ENCODE peak calls at places on chromosomes 6 and 20, in seven cellular contexts. M, G, I, K, L, T and A are unnamed samples.

GRCh38 chr20:2752631-2753455 is 47.6 kb downstream of the CPXM1 start:
- DNase-seq in M (peak; percentile 70), G (peak; percentile 31), T (peak; percentile 58), K (peak; percentile 29), I (peak; percentile 70), L (no peak), A (no peak)

GRCh38 chr20:53322651-53323050 is 271.0 kb downstream of the ZNF217 start:
- DNase-seq in M (no peak), I (no peak), T (no peak), L (no peak), K (no peak), G (no peak), A (no peak)

GRCh38 chr6:115610646-115611045 is 450.0 kb downstream of the FRK start:
- DNase-seq in T (no peak), I (no peak), G (no peak), K (no peak), L (no peak), M (no peak), A (no peak)

GRCh38 chr20:23200914-23201313 is 114.8 kb upstream of the CD93 start:
- DNase-seq in L (no peak), T (peak; percentile 62), G (peak; percentile 48), I (peak; percentile 66), K (peak; percentile 34), M (peak; percentile 15), A (peak; percentile 16)

GRCh38 chr20:60977896-60978295 is 274.2 kb upstream of the CDH4 start:
- DNase-seq in T (no peak), M (no peak), G (no peak), L (no peak), K (no peak), I (no peak), A (no peak)

GRCh38 chr20:25281541-25281991 is 33.7 kb downstream of the PYGB start:
- DNase-seq in T (no peak), K (no peak), I (no peak), M (no peak), L (peak; percentile 64), G (no peak), A (no peak)

GRCh38 chr20:4022386-4023350 is 7.3 kb upstream of the RNF24 start:
- DNase-seq in K (no peak), T (no peak), L (no peak), M (no peak), G (no peak), I (no peak), A (no peak)

GRCh38 chr20:3515379-3516175 is 44.8 kb downstream of the ATRN start:
- DNase-seq in L (no peak), M (no peak), K (no peak), I (no peak), T (no peak), G (no peak), A (no peak)

GRCh38 chr6:158757753-158758090 is 61.4 kb downstream of the EZR start:
- DNase-seq in M (no peak), G (no peak), L (no peak), T (no peak), K (no peak), I (no peak), A (no peak)

GRCh38 chr6:51349866-51350265 is 531.2 kb downstream of the TFAP2B start:
- DNase-seq in G (no peak), M (no peak), T (peak; percentile 3), I (no peak), K (no peak), L (no peak), A (no peak)

GRCh38 chr6:11852061-11852619 is 73.5 kb upstream of the ADTRP start:
- DNase-seq in T (no peak), I (no peak), K (no peak), L (no peak), M (no peak), G (no peak), A (no peak)

GRCh38 chr6:23145801-23146200 is 576.4 kb downstream of the HDGFL1 start:
- DNase-seq in K (no peak), G (no peak), T (no peak), M (no peak), L (no peak), I (no peak), A (peak; percentile 26)

GRCh38 chr6:7543761-7544424 is 2.4 kb downstream of the DSP start:
- DNase-seq in L (no peak), M (no peak), I (no peak), T (no peak), G (no peak), K (no peak), A (no peak)

GRCh38 chr6:22221630-22222029 is 75.2 kb downstream of the PRL start:
- DNase-seq in M (no peak), L (no peak), I (no peak), T (no peak), G (no peak), K (peak; percentile 17), A (no peak)

GRCh38 chr6:33061987-33062386 is 11.5 kb downstream of the HLA-DPA1 start:
- DNase-seq in L (peak; percentile 62), I (peak; percentile 30), K (no peak), G (no peak), T (no peak), M (no peak), A (no peak)

GRCh38 chr6:125722886-125723285 is 26.5 kb upstream of the HEY2 start:
- DNase-seq in L (no peak), T (no peak), G (no peak), I (no peak), K (no peak), M (no peak), A (no peak)

GRCh38 chr6:548517-548916 is 108.4 kb downstream of the HUS1B start:
- DNase-seq in L (no peak), I (no peak), G (no peak), M (no peak), K (no peak), T (no peak), A (no peak)
- TF ChIP-seq YY1 in L (no peak), I (no peak), G (no peak), M (no peak), K (no peak), T (no peak), A (no peak)

DNA sequence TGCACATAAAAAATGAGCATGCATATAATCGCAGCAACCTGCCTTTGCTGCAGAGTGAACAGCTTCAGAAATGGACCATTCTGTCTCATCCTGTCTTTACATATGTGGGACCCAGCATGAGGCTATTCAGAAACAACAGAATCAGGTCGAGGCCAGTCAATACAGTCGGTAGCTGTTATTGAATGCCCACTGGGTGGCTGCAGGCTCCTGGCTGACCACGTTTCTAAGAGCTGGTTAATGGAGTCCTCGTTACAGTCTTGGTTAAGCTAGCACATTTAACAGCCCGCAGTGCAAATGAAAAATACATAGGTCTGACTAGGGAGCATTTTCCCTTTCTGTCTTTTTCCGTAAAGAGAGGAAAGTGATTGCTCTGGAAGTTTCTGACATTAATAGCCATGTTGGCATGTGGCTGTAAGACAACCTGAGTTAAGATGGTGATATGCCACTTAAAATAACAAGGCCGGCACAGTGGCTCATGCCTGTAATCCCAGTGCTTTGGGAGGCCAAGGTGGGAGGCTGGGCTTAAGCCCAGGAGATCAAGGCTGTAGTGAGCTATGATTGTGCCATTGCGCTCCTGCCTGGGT is 75.0 kb downstream of the SHLD1 start:
- DNase-seq in K (no peak), M (no peak), L (no peak), I (no peak), T (no peak), G (no peak), A (no peak)
- TF ChIP-seq YY1 in K (peak; percentile 46), M (no peak), L (no peak), I (no peak), T (no peak), G (no peak), A (no peak)

GRCh38 chr20:46007671-46008070 is 1.0 kb upstream of the MMP9 start:
- DNase-seq in L (no peak), T (no peak), K (no peak), M (no peak), I (no peak), G (no peak), A (no peak)

GRCh38 chr20:46009847-46010246 is 1.1 kb downstream of the MMP9 start:
- DNase-seq in K (no peak), I (peak; percentile 30), L (no peak), M (no peak), T (no peak), G (no peak), A (no peak)

GRCh38 chr20:46012926-46013825 is 4.5 kb downstream of the MMP9 start:
- DNase-seq in G (no peak), I (no peak), K (no peak), L (no peak), T (no peak), M (no peak), A (peak; percentile 46)

GRCh38 chr20:46011631-46012482 is 3.1 kb downstream of the MMP9 start:
- DNase-seq in M (no peak), I (peak; percentile 92), T (peak; percentile 46), G (peak; percentile 71), L (no peak), K (peak; percentile 92), A (peak; percentile 59)

DNA sequence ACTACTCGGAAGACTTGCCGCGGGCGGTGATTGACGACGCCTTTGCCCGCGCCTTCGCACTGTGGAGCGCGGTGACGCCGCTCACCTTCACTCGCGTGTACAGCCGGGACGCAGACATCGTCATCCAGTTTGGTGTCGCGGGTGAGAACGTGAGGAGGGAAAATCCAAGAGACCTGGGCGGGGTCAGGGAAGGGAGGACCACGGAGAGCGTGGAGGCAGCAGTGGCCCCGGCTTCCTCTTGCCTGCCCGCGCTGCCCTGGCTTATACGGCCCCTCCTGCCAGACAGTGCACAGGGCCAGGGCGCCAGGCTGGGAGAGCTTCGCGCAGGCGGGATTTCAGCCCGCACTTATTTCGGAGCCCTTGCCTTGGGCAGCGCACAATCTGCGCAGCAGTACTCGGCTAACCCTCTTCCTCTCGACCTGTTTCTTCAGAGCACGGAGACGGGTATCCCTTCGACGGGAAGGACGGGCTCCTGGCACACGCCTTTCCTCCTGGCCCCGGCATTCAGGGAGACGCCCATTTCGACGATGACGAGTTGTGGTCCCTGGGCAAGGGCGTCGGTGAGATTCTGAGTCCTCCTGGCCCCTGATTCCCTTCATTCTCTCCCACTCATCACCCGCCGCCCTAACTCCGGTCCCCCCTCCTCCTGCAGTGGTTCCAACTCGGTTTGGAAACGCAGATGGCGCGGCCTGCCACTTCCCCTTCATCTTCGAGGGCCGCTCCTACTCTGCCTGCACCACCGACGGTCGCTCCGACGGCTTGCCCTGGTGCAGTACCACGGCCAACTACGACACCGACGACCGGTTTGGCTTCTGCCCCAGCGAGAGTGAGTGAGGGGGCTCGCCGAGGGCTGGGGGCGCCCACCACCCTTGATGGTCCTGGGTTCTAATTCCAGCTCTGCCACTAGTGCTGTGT is 2.0 kb downstream of the MMP9 start:
- DNase-seq in L (no peak), M (no peak), I (no peak), G (no peak), K (no peak), T (no peak), A (peak; percentile 75)
- TF ChIP-seq YY1 in L (no peak), M (no peak), I (no peak), G (no peak), K (no peak), T (no peak), A (no peak)

DNA sequence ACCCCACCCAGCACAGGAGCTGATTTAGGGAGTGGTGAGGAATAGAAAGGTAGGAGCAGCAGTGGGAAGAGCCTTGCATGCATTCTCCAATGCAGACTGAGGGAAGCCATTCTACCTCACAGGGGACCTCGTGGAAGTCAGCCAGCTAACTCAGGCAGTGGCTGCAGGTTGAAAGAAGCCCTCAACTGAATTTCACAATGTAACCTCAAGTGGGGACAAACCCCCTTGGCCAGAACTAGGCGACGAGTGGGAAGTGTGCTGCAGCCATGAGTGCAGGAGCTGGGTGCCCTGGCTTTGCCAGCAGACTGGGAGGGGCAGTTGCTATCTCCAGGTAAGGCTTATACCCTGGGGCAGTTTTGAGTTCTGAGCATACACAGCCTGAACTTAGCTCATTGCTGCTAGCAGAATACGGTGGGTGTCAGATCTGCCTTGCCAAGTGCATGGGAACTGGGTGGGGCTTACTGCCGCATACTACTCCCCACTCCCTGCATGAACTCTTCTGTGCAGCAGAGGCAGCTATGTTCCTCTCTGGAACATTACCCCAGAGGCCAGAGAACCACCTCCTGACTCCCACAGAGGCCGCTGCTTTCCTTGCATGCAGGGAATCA is 126.5 kb downstream of the CDK19 start:
- DNase-seq in T (no peak), G (no peak), M (no peak), I (no peak), K (no peak), L (no peak), A (no peak)
- TF ChIP-seq YY1 in T (no peak), G (no peak), M (no peak), I (no peak), K (no peak), L (no peak), A (no peak)